ENCODE peak calls at places on chromosomes 12 and 14, in six cellular contexts. Q is naive thymus-derived CD4-positive, alpha-beta T cell; K is uterus; B is pancreas; O is GM23338; D is lower lobe of right lung. R is an unnamed sample. For H3K4me1 and H3K36me3, the result is how much of the 10 kb centered on the place peaks cover.

GRCh38 chr12:106139422-106140141 is 828 bp upstream of the NUAK1 start:
- DNase-seq in Q (no peak), K (peak), B (peak), O (peak), D (peak), R (peak)

GRCh38 chr12:50351120-50352043 is 45.0 kb downstream of the FAM186A start:
- DNase-seq in Q (no peak), K (peak), B (no peak), O (no peak), D (no peak), R (no peak)

GRCh38 chr12:88782357-88782756 is 202.1 kb upstream of the KITLG start:
- DNase-seq in Q (no peak), K (no peak), B (no peak), O (no peak), D (no peak), R (no peak)

GRCh38 chr12:4909734-4910501 is at the start of gene KCNA1:
- DNase-seq in Q (no peak), K (peak), B (peak), O (peak), D (no peak), R (no peak)

GRCh38 chr14:81559385-81559784 is 25.7 kb upstream of the SEL1L start:
- DNase-seq in Q (no peak), K (no peak), B (no peak), O (no peak), D (no peak), R (no peak)

GRCh38 chr12:130413909-130414308 is 76.2 kb downstream of the PIWIL1 start:
- DNase-seq in Q (no peak), K (no peak), B (no peak), O (no peak), D (no peak), R (no peak)

GRCh38 chr12:5807538-5808219 is 137.4 kb downstream of the ANO2 start:
- DNase-seq in Q (no peak), K (no peak), B (no peak), O (no peak), D (no peak), R (no peak)

GRCh38 chr12:16972923-16973770 is 367.2 kb upstream of the LMO3 start:
- DNase-seq in Q (no peak), K (no peak), B (no peak), O (no peak), D (no peak), R (no peak)

GRCh38 chr12:53252349-53252916 is 15.7 kb upstream of the ESPL1 start:
- DNase-seq in Q (no peak), K (peak), B (peak), O (no peak), D (peak), R (peak)

GRCh38 chr12:4116251-4117111 is 157.1 kb upstream of the CCND2 start:
- DNase-seq in Q (no peak), K (no peak), B (no peak), O (peak), D (no peak), R (no peak)

GRCh38 chr14:62097824-62098223 is 335.6 kb downstream of the SNAPC1 start:
- DNase-seq in Q (no peak), K (no peak), B (no peak), O (no peak), D (no peak), R (no peak)

GRCh38 chr14:59343585-59343984 is 121.6 kb downstream of the GPR135 start:
- DNase-seq in Q (no peak), K (no peak), B (no peak), O (no peak), D (no peak), R (no peak)
- H3K4me1 ChIP-seq in Q (under half), K (under half), B (under half), O (half or more), D (under half), R (under half)

GRCh38 chr14:101048766-101049165 is 145.2 kb upstream of the RTL1 start:
- DNase-seq in Q (no peak), K (no peak), B (no peak), O (no peak), D (no peak), R (no peak)
- H3K36me3 ChIP-seq in Q (under half), K (under half), B (under half), O (under half), D (under half), R (under half)

GRCh38 chr12:14771651-14772137 is 31.6 kb downstream of the WBP11 start:
- DNase-seq in Q (no peak), K (no peak), B (no peak), O (peak), D (no peak), R (no peak)
- H3K4me1 ChIP-seq in Q (under half), K (under half), B (under half), O (under half), D (under half), R (under half)

GRCh38 chr14:76933515-76933914 is 95.0 kb downstream of the IRF2BPL start:
- DNase-seq in Q (no peak), K (no peak), B (no peak), O (no peak), D (no peak), R (no peak)
- H3K36me3 ChIP-seq in Q (under half), K (under half), B (under half), O (under half), D (under half), R (under half)

GRCh38 chr14:101583006-101583708 is 21.9 kb downstream of the DIO3 start:
- DNase-seq in Q (no peak), K (no peak), B (peak), O (no peak), D (no peak), R (no peak)
- H3K4me1 ChIP-seq in Q (under half), K (under half), B (under half), O (under half), D (under half), R (under half)

GRCh38 chr12:108847705-108848104 is 9.7 kb downstream of the SSH1 start:
- DNase-seq in Q (no peak), K (no peak), B (no peak), O (no peak), D (no peak), R (no peak)

GRCh38 chr12:108849653-108850052 is 7.7 kb downstream of the SSH1 start:
- DNase-seq in Q (no peak), K (no peak), B (no peak), O (peak), D (no peak), R (no peak)

GRCh38 chr12:108843187-108843586 is 14.2 kb downstream of the SSH1 start:
- DNase-seq in Q (no peak), K (no peak), B (no peak), O (no peak), D (peak), R (no peak)

GRCh38 chr12:108845696-108846095 is 11.7 kb downstream of the SSH1 start:
- DNase-seq in Q (no peak), K (no peak), B (no peak), O (no peak), D (no peak), R (no peak)

DNA sequence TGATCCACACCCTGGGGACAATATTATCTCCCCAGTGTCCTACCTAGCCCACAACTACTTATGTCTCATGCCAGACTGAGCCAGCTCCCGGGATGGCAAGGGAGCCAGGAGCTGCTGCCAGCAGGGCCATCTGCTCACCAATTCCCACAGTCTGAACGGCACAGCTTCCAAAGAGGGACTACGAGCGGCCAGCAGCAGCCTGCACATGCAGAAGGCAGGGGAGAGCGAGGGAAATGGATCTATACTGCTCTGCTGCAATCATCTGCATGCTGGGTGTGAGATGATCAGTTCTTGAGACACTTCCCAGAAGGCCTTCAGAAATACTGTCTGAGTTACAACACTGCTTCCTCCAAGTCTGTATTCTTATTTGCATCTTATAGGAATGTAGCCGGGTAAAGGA is 11.1 kb downstream of the SSH1 start:
- DNase-seq in Q (no peak), K (no peak), B (no peak), O (no peak), D (no peak), R (no peak)
- H3K36me3 ChIP-seq in Q (under half), K (under half), B (under half), O (under half), D (under half), R (half or more)